ENCODE peak calls at places on chromosome 15, in ten cellular contexts. I is spleen, F is GM12878, K is uterus, Y is HFF-Myc, P is pancreas, H is PC-3, D is choroid plexus epithelial cell, X is foreskin fibroblast, U is esophagus squamous epithelium. C is an unnamed sample.

GRCh38 chr15:59005579-59005978 is 18.1 kb downstream of the RNF111 start:
- DNase-seq in H (no peak), I (no peak), D (no peak), P (no peak), F (no peak), X (no peak), Y (no peak), U (no peak), K (no peak), C (no peak)

GRCh38 chr15:57522148-57522547 is 69.6 kb upstream of the MYZAP start:
- DNase-seq in H (peak; percentile 26), U (no peak), P (peak; percentile 54), K (no peak), X (no peak), I (no peak), D (no peak), Y (no peak), F (no peak), C (no peak)

GRCh38 chr15:99928429-99928981 is 195.3 kb upstream of the LYSMD4 start:
- DNase-seq in K (peak; percentile 72), H (peak; percentile 61), X (peak; percentile 92), F (peak; percentile 45), U (peak; percentile 35), D (peak; percentile 82), Y (peak; percentile 4), P (peak; percentile 86), I (peak; percentile 97), C (no peak)

GRCh38 chr15:39623550-39623931 is 42.7 kb downstream of the THBS1 start:
- DNase-seq in X (no peak), K (no peak), P (no peak), I (no peak), D (no peak), H (no peak), F (peak; percentile 83), Y (no peak), U (no peak), C (no peak)

GRCh38 chr15:35290301-35290721 is 205.2 kb upstream of the NANOGP8 start:
- DNase-seq in D (no peak), I (no peak), F (no peak), H (no peak), P (no peak), Y (no peak), U (no peak), K (no peak), X (no peak), C (no peak)

GRCh38 chr15:63156708-63157065 is 590 bp downstream of the RPS27L start:
- DNase-seq in Y (no peak), F (no peak), X (peak; percentile 41), K (peak; percentile 37), P (peak; percentile 21), I (no peak), H (peak; percentile 17), D (peak; percentile 76), U (no peak), C (no peak)

GRCh38 chr15:78714890-78715289 is 73.9 kb upstream of the CHRNB4 start:
- DNase-seq in U (no peak), D (no peak), Y (no peak), X (no peak), I (no peak), K (no peak), H (peak; percentile 40), F (no peak), P (no peak), C (no peak)

GRCh38 chr15:64089553-64090280 is 3.9 kb downstream of the CIAO2A start:
- DNase-seq in I (no peak), K (no peak), P (no peak), D (no peak), X (no peak), H (no peak), Y (no peak), U (no peak), F (peak; percentile 68), C (no peak)

GRCh38 chr15:78133801-78134200 is 2.6 kb upstream of the CIB2 start:
- DNase-seq in P (no peak), X (no peak), U (no peak), Y (no peak), I (no peak), D (no peak), K (no peak), F (no peak), H (peak; percentile 94), C (no peak)

GRCh38 chr15:29939404-29939803 is 117.1 kb upstream of the TJP1 start:
- DNase-seq in H (peak; percentile 82), P (no peak), D (peak; percentile 36), U (no peak), K (no peak), Y (no peak), I (no peak), F (no peak), X (peak; percentile 71), C (no peak)

GRCh38 chr15:45640610-45641009 is 5.8 kb downstream of the SQOR start:
- DNase-seq in Y (peak; percentile 69), K (no peak), X (peak; percentile 91), P (no peak), F (no peak), U (no peak), I (no peak), D (peak; percentile 87), H (peak; percentile 87), C (peak; percentile 86)

GRCh38 chr15:45645026-45645980 is 10.5 kb downstream of the SQOR start:
- DNase-seq in Y (no peak), K (no peak), U (no peak), H (peak; percentile 86), F (no peak), P (no peak), X (peak; percentile 86), D (peak; percentile 61), I (no peak), C (peak; percentile 65)

GRCh38 chr15:45641374-45641778 is 6.5 kb downstream of the SQOR start:
- DNase-seq in K (peak; percentile 59), F (no peak), Y (no peak), D (peak; percentile 94), P (peak; percentile 69), H (peak; percentile 90), I (no peak), U (no peak), X (peak; percentile 92), C (peak; percentile 89)

GRCh38 chr15:45644437-45644836 is 9.6 kb downstream of the SQOR start:
- DNase-seq in D (no peak), K (no peak), P (no peak), U (no peak), I (no peak), X (no peak), Y (no peak), F (no peak), H (no peak), C (no peak)

DNA sequence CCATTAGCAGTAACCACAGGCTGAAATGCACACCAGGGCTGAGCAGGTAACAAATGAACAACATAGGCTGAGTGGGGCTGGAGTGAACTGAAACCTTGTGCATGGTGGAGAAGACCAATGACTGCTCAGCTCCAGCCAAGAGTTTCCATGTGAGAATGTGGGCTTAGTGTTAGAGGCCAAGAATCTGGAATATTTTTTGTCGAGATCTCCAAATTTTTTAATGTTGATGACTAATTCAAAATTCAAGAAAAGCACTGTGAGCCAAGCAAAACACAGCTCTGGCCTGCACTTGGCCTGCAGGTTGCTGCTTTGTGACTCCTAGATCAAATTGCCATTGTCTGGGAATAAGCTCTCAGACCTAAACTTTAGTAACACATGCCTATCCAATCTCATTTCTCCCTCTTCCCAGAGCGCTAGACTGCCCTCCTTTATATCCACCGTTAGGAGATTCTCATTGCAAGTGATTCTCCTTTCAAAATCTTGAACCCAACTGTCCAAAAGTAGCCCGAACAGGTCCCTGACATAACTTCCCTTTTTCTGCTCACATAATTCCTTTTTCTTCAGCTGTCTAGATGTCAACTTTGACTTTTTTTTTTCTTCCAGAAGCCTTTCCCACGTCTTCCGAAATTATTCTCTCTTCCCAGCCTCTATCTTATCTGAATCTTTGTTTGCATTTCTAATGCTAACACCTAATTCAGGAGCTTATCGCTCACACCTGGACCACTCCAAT is 7.5 kb downstream of the SQOR start:
- DNase-seq in I (no peak), Y (no peak), K (no peak), P (no peak), D (peak; percentile 94), U (no peak), H (peak; percentile 73), F (no peak), X (peak; percentile 91), C (peak; percentile 76)
- H3K4me3 ChIP-seq in I (no peak overlapping the region), Y (no peak overlapping the region), K (no peak overlapping the region), P (no peak overlapping the region), D (no peak overlapping the region), U (no peak overlapping the region), H (peak overlapping the region; percentile 44), F (no peak overlapping the region), X (peak overlapping the region; percentile 1), C (no peak overlapping the region)

GRCh38 chr15:74335396-74335795 is 32.0 kb downstream of the CYP11A1 start:
- DNase-seq in D (no peak), Y (no peak), H (no peak), F (no peak), X (no peak), I (no peak), K (no peak), U (no peak), P (no peak), C (no peak)
- H3K4me3 ChIP-seq in D (no peak overlapping the region), Y (no peak overlapping the region), H (no peak overlapping the region), F (no peak overlapping the region), X (no peak overlapping the region), I (no peak overlapping the region), K (no peak overlapping the region), U (no peak overlapping the region), P (no peak overlapping the region), C (no peak overlapping the region)

GRCh38 chr15:84591815-84592214 is 9.0 kb upstream of the ZSCAN2 start:
- DNase-seq in U (no peak), K (no peak), F (no peak), Y (no peak), P (no peak), I (no peak), H (no peak), X (no peak), D (no peak), C (no peak)

GRCh38 chr15:84582583-84583157 is 18.1 kb upstream of the ZSCAN2 start:
- DNase-seq in P (no peak), K (no peak), U (no peak), Y (no peak), H (peak; percentile 23), X (no peak), I (no peak), F (no peak), D (no peak), C (no peak)

GRCh38 chr15:84586641-84587160 is 14.1 kb upstream of the ZSCAN2 start:
- DNase-seq in U (no peak), I (no peak), F (no peak), X (peak; percentile 22), Y (no peak), D (peak; percentile 61), P (no peak), K (no peak), H (no peak), C (no peak)

GRCh38 chr15:84590406-84590805 is 10.4 kb upstream of the ZSCAN2 start:
- DNase-seq in I (no peak), D (peak; percentile 77), K (no peak), H (no peak), F (no peak), P (no peak), U (no peak), Y (no peak), X (peak; percentile 8), C (no peak)

GRCh38 chr15:84588053-84588874 is 12.5 kb upstream of the ZSCAN2 start:
- DNase-seq in H (peak; percentile 91), K (peak; percentile 87), Y (peak; percentile 58), P (peak; percentile 93), D (peak; percentile 77), I (peak; percentile 96), U (peak; percentile 30), X (peak; percentile 90), F (no peak), C (no peak)
- H3K4me3 ChIP-seq in H (peak overlapping the region; percentile 54), K (peak overlapping the region; percentile 22), Y (peak overlapping the region; percentile 17), P (peak overlapping the region; percentile 41), D (peak overlapping the region; percentile 47), I (peak overlapping the region; percentile 37), U (peak overlapping the region; percentile 26), X (peak overlapping the region; percentile 36), F (no peak overlapping the region), C (peak overlapping the region; percentile 44)

GRCh38 chr15:74291101-74292071 is 55.3 kb downstream of the CCDC33 start:
- DNase-seq in F (no peak), Y (peak; percentile 54), P (peak; percentile 79), K (peak; percentile 61), H (peak; percentile 67), U (no peak), D (peak; percentile 83), I (peak; percentile 86), X (peak; percentile 87), C (peak; percentile 4)
- H3K4me3 ChIP-seq in F (no peak overlapping the region), Y (no peak overlapping the region), P (no peak overlapping the region), K (no peak overlapping the region), H (no peak overlapping the region), U (no peak overlapping the region), D (no peak overlapping the region), I (no peak overlapping the region), X (no peak overlapping the region), C (no peak overlapping the region)